ENCODE peak calls at places on chromosomes 3 and 15, in five cellular contexts. One of them, this sample, is unnamed. For H3K27me3 and H3K4me1, the result is how much of the 10 kb centered on the place peaks cover.

GRCh38 chr3:39065197-39065596 is 13.4 kb downstream of the WDR48 start:
- DNase-seq in fibroblast of lung: peak
- DNase-seq in transverse colon: peak
- DNase-seq in tibial artery: no peak
- DNase-seq in right atrium auricular region: no peak
- DNase-seq in this sample: peak

GRCh38 chr3:37493485-37494080 is 319.2 kb upstream of the LRRFIP2 start:
- DNase-seq in fibroblast of lung: no peak
- DNase-seq in transverse colon: no peak
- DNase-seq in tibial artery: no peak
- DNase-seq in right atrium auricular region: no peak
- DNase-seq in this sample: no peak

GRCh38 chr3:123102249-123102648 is 35.4 kb downstream of the PDIA5 start:
- DNase-seq in fibroblast of lung: no peak
- DNase-seq in transverse colon: no peak
- DNase-seq in tibial artery: no peak
- DNase-seq in right atrium auricular region: no peak
- DNase-seq in this sample: no peak

GRCh38 chr15:67501836-67502461 is 19.0 kb upstream of the C15orf61 start:
- DNase-seq in fibroblast of lung: no peak
- DNase-seq in transverse colon: no peak
- DNase-seq in tibial artery: no peak
- DNase-seq in right atrium auricular region: no peak
- DNase-seq in this sample: no peak

GRCh38 chr15:101013151-101013550 is 94.0 kb downstream of the LRRK1 start:
- DNase-seq in fibroblast of lung: no peak
- DNase-seq in transverse colon: peak
- DNase-seq in tibial artery: no peak
- DNase-seq in right atrium auricular region: peak
- DNase-seq in this sample: no peak

GRCh38 chr3:134544306-134544705 is 58.4 kb downstream of the CEP63 start:
- DNase-seq in fibroblast of lung: peak
- DNase-seq in transverse colon: no peak
- DNase-seq in tibial artery: no peak
- DNase-seq in right atrium auricular region: no peak
- DNase-seq in this sample: no peak

GRCh38 chr3:57110214-57110613 is 49.8 kb downstream of the SPATA12 start:
- DNase-seq in fibroblast of lung: no peak
- DNase-seq in transverse colon: no peak
- DNase-seq in tibial artery: no peak
- DNase-seq in right atrium auricular region: no peak
- DNase-seq in this sample: no peak

GRCh38 chr15:52765779-52766178 is 24.4 kb downstream of the ONECUT1 start:
- DNase-seq in fibroblast of lung: no peak
- DNase-seq in transverse colon: no peak
- DNase-seq in tibial artery: no peak
- DNase-seq in right atrium auricular region: no peak
- DNase-seq in this sample: no peak

GRCh38 chr3:108305484-108306172 is 9.3 kb downstream of the HHLA2 start:
- DNase-seq in fibroblast of lung: no peak
- DNase-seq in transverse colon: peak
- DNase-seq in tibial artery: no peak
- DNase-seq in right atrium auricular region: no peak
- DNase-seq in this sample: no peak

GRCh38 chr3:195774917-195775316 is 36.8 kb downstream of the MUC4 start:
- DNase-seq in fibroblast of lung: peak
- DNase-seq in transverse colon: peak
- DNase-seq in tibial artery: no peak
- DNase-seq in right atrium auricular region: no peak
- DNase-seq in this sample: peak

GRCh38 chr3:191502583-191502982 is 41.6 kb downstream of the PYDC2 start:
- DNase-seq in fibroblast of lung: no peak
- DNase-seq in transverse colon: no peak
- DNase-seq in tibial artery: no peak
- DNase-seq in right atrium auricular region: no peak
- DNase-seq in this sample: no peak

GRCh38 chr15:53453253-53454105 is 306.0 kb downstream of the WDR72 start:
- DNase-seq in fibroblast of lung: no peak
- DNase-seq in transverse colon: peak
- DNase-seq in tibial artery: no peak
- DNase-seq in right atrium auricular region: no peak
- DNase-seq in this sample: no peak

GRCh38 chr3:197202694-197203093 is 95.7 kb downstream of the DLG1 start:
- DNase-seq in fibroblast of lung: no peak
- DNase-seq in transverse colon: no peak
- DNase-seq in tibial artery: no peak
- DNase-seq in right atrium auricular region: no peak
- DNase-seq in this sample: no peak

GRCh38 chr3:154872089-154872488 is 208.0 kb upstream of the MME start:
- DNase-seq in fibroblast of lung: no peak
- DNase-seq in transverse colon: no peak
- DNase-seq in tibial artery: no peak
- DNase-seq in right atrium auricular region: no peak
- DNase-seq in this sample: no peak

GRCh38 chr15:98626153-98626552 is 22.2 kb upstream of the IGF1R start:
- DNase-seq in fibroblast of lung: no peak
- DNase-seq in transverse colon: no peak
- DNase-seq in tibial artery: no peak
- DNase-seq in right atrium auricular region: no peak
- DNase-seq in this sample: no peak

GRCh38 chr15:61398310-61398709 is 169.2 kb upstream of the RORA start:
- DNase-seq in fibroblast of lung: no peak
- DNase-seq in transverse colon: no peak
- DNase-seq in tibial artery: no peak
- DNase-seq in right atrium auricular region: no peak
- DNase-seq in this sample: no peak

GRCh38 chr3:185744997-185745843 is 79.6 kb downstream of the IGF2BP2 start:
- DNase-seq in fibroblast of lung: peak
- DNase-seq in transverse colon: no peak
- DNase-seq in tibial artery: no peak
- DNase-seq in right atrium auricular region: no peak
- DNase-seq in this sample: no peak

GRCh38 chr15:96274698-96275097 is 55.8 kb upstream of the NR2F2 start:
- DNase-seq in fibroblast of lung: no peak
- DNase-seq in transverse colon: no peak
- DNase-seq in tibial artery: no peak
- DNase-seq in right atrium auricular region: no peak
- DNase-seq in this sample: no peak

GRCh38 chr15:35697549-35698299 is 151.8 kb upstream of the DPH6 start:
- DNase-seq in fibroblast of lung: peak
- DNase-seq in transverse colon: peak
- DNase-seq in tibial artery: no peak
- DNase-seq in right atrium auricular region: no peak
- DNase-seq in this sample: no peak

GRCh38 chr15:78506971-78507830 is at the start of gene HYKK:
- DNase-seq in fibroblast of lung: peak
- DNase-seq in transverse colon: peak
- DNase-seq in tibial artery: peak
- DNase-seq in right atrium auricular region: peak
- DNase-seq in this sample: peak

GRCh38 chr3:147120029-147120428 is 286.3 kb downstream of the ZIC4 start:
- DNase-seq in fibroblast of lung: peak
- DNase-seq in transverse colon: no peak
- DNase-seq in tibial artery: no peak
- DNase-seq in right atrium auricular region: no peak
- DNase-seq in this sample: no peak

GRCh38 chr3:175486255-175486654 is 627.1 kb downstream of the NAALADL2 start:
- DNase-seq in fibroblast of lung: no peak
- DNase-seq in transverse colon: no peak
- DNase-seq in tibial artery: no peak
- DNase-seq in right atrium auricular region: no peak
- DNase-seq in this sample: no peak

GRCh38 chr15:77426871-77427270 is 6.2 kb downstream of the HMG20A start:
- DNase-seq in fibroblast of lung: no peak
- DNase-seq in transverse colon: no peak
- DNase-seq in tibial artery: no peak
- DNase-seq in right atrium auricular region: no peak
- DNase-seq in this sample: no peak

GRCh38 chr15:43292375-43293078 is 25.8 kb upstream of the TGM5 start:
- DNase-seq in fibroblast of lung: peak
- DNase-seq in transverse colon: no peak
- DNase-seq in tibial artery: no peak
- DNase-seq in right atrium auricular region: no peak
- DNase-seq in this sample: no peak

GRCh38 chr3:182327196-182327681 is 466.1 kb upstream of the ATP11B start:
- DNase-seq in fibroblast of lung: no peak
- DNase-seq in transverse colon: no peak
- DNase-seq in tibial artery: no peak
- DNase-seq in right atrium auricular region: no peak
- DNase-seq in this sample: peak

GRCh38 chr15:44782516-44782915 is 46.2 kb downstream of the TRIM69 start:
- DNase-seq in fibroblast of lung: no peak
- DNase-seq in transverse colon: no peak
- DNase-seq in tibial artery: no peak
- DNase-seq in right atrium auricular region: no peak
- DNase-seq in this sample: peak
- TF ChIP-seq CTCF in fibroblast of lung: no peak
- TF ChIP-seq CTCF in transverse colon: no peak
- TF ChIP-seq CTCF in tibial artery: no peak
- TF ChIP-seq CTCF in right atrium auricular region: no peak
- TF ChIP-seq CTCF in this sample: no peak

GRCh38 chr15:64742385-64742784 is 33.0 kb downstream of the RBPMS2 start:
- DNase-seq in fibroblast of lung: no peak
- DNase-seq in transverse colon: no peak
- DNase-seq in tibial artery: peak
- DNase-seq in right atrium auricular region: no peak
- DNase-seq in this sample: no peak
- H3K27me3 ChIP-seq in fibroblast of lung: under half
- H3K27me3 ChIP-seq in transverse colon: under half
- H3K27me3 ChIP-seq in tibial artery: under half
- H3K27me3 ChIP-seq in right atrium auricular region: under half
- H3K27me3 ChIP-seq in this sample: under half

DNA sequence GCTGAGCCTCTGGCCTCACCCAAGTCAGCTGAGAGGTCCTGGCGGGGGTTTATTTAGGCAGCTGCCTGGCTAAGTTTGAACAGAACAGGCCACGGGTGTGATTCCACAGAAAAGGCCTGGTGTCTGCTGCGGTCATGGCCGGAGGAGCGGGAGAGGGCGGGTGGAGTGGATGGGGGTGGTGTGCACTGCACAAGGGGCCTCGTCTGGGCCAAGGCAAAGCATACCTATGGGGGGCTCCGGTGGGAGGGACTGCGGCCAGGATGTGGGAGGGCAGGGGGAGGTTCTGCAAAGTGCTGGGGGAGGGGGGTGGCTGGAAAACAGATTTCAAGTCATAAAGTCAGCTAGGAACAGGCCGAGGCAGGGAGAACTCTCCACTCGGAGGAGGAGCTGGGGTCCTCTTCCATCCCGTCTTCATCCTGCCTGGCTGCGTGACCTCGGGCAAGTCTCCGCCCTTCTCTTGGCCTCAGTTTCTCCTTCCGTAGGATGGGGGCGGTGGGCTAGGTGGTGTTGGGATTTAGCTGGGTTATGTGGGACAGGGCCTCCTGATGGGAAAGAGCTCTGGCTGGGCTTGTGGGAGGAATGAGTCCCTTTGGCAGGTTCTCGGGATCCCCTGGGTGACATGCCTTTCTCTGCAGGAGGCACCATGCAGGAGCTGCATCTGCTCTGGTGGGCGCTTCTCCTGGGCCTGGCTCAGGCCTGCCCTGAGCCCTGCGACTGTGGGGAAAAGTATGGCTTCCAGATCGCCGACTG is 881 bp downstream of the ISLR start:
- DNase-seq in fibroblast of lung: peak
- DNase-seq in transverse colon: no peak
- DNase-seq in tibial artery: peak
- DNase-seq in right atrium auricular region: no peak
- DNase-seq in this sample: peak
- H3K4me1 ChIP-seq in fibroblast of lung: under half
- H3K4me1 ChIP-seq in transverse colon: under half
- H3K4me1 ChIP-seq in tibial artery: half or more
- H3K4me1 ChIP-seq in right atrium auricular region: under half
- H3K4me1 ChIP-seq in this sample: half or more

GRCh38 chr3:170967126-170967525 is 58.7 kb upstream of the EIF5A2 start:
- DNase-seq in fibroblast of lung: no peak
- DNase-seq in transverse colon: no peak
- DNase-seq in tibial artery: no peak
- DNase-seq in right atrium auricular region: no peak
- DNase-seq in this sample: no peak

GRCh38 chr3:170956647-170957046 is 48.2 kb upstream of the EIF5A2 start:
- DNase-seq in fibroblast of lung: no peak
- DNase-seq in transverse colon: no peak
- DNase-seq in tibial artery: no peak
- DNase-seq in right atrium auricular region: no peak
- DNase-seq in this sample: no peak

GRCh38 chr3:170962426-170962825 is 54.0 kb upstream of the EIF5A2 start:
- DNase-seq in fibroblast of lung: no peak
- DNase-seq in transverse colon: no peak
- DNase-seq in tibial artery: no peak
- DNase-seq in right atrium auricular region: no peak
- DNase-seq in this sample: no peak

GRCh38 chr3:170966495-170966894 is 58.1 kb upstream of the EIF5A2 start:
- DNase-seq in fibroblast of lung: no peak
- DNase-seq in transverse colon: no peak
- DNase-seq in tibial artery: no peak
- DNase-seq in right atrium auricular region: no peak
- DNase-seq in this sample: no peak

DNA sequence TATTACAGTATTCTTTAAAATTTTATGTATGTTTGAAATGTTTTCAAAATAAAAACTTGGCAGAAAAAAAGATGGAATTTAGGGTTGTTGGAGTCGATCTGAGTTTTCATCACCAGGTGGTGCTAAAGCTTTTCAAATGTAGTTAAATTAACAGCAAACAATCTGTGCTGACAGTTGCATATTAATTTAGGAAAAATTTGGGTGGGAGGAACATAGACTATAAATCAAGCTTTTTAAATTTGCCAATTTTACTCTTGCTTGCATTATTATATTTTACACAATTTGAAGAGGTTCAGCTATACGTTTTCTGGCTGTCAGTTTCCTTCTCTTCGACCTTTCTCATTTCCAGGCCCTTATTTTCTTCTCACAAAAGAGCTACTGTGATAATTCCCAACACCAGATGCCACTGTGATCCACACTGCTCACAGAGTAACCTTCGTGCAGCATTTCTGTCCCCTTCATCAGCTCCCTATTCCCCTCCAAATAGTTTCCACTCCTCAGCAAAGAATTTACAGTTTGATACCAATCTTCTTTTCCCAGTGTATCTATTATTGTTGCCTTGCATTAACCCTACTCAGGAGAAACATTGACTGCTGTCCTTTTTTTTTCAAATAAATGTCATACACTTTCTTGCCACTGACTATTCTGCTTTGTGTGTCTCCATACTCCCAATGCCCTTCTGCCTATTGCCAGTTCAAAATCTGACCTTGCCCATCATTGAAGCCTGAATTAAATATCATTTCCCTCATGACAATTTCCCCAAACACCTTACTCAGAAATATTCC is 53.4 kb upstream of the EIF5A2 start:
- DNase-seq in fibroblast of lung: peak
- DNase-seq in transverse colon: no peak
- DNase-seq in tibial artery: no peak
- DNase-seq in right atrium auricular region: no peak
- DNase-seq in this sample: no peak
- TF ChIP-seq CTCF in fibroblast of lung: peak
- TF ChIP-seq CTCF in transverse colon: peak
- TF ChIP-seq CTCF in tibial artery: peak
- TF ChIP-seq CTCF in right atrium auricular region: peak
- TF ChIP-seq CTCF in this sample: peak